ENCODE peak calls at places on chromosomes 16 and 17, in ten cellular contexts. T, M, I, A, B, G, Q, P, Y and R are unnamed samples.

GRCh38 chr16:27174007-27174406 is 29.3 kb upstream of the KDM8 start:
- DNase-seq in T (peak; percentile 27), M (no peak), I (no peak), A (peak; percentile 96), B (no peak), G (no peak), Q (no peak), P (no peak), Y (no peak), R (no peak)

GRCh38 chr16:85090166-85090565 is 22.1 kb downstream of the CIBAR2 start:
- DNase-seq in T (no peak), M (no peak), I (no peak), A (no peak), B (no peak), G (no peak), Q (no peak), P (peak; percentile 26), Y (no peak), R (no peak)

GRCh38 chr17:42975265-42975664 is 4.6 kb downstream of the PTGES3L start:
- DNase-seq in T (no peak), M (no peak), I (no peak), A (no peak), B (no peak), G (no peak), Q (no peak), P (no peak), Y (no peak), R (no peak)

GRCh38 chr16:14559809-14560227 is 70.2 kb downstream of the PARN start:
- DNase-seq in T (peak; percentile 50), M (peak; percentile 80), I (no peak), A (no peak), B (no peak), G (no peak), Q (peak; percentile 79), P (no peak), Y (no peak), R (no peak)

GRCh38 chr17:77445030-77445907 is 304.5 kb downstream of the SEC14L1 start:
- DNase-seq in T (peak; percentile 79), M (no peak), I (no peak), A (peak; percentile 97), B (no peak), G (no peak), Q (no peak), P (peak; percentile 66), Y (no peak), R (peak; percentile 86)

GRCh38 chr17:76076765-76077581 is 2.0 kb upstream of the ZACN start:
- DNase-seq in T (no peak), M (no peak), I (no peak), A (no peak), B (no peak), G (no peak), Q (peak; percentile 69), P (peak; percentile 41), Y (no peak), R (no peak)

GRCh38 chr17:41773731-41774193 is 12.7 kb downstream of the JUP start:
- DNase-seq in T (peak; percentile 23), M (no peak), I (no peak), A (no peak), B (no peak), G (no peak), Q (no peak), P (peak; percentile 23), Y (no peak), R (no peak)

GRCh38 chr17:31374503-31374902 is 17.0 kb upstream of the RAB11FIP4 start:
- DNase-seq in T (no peak), M (no peak), I (no peak), A (no peak), B (no peak), G (no peak), Q (no peak), P (no peak), Y (no peak), R (no peak)

GRCh38 chr16:65414284-65414984 is 292.6 kb upstream of the CDH11 start:
- DNase-seq in T (no peak), M (no peak), I (peak; percentile 36), A (no peak), B (no peak), G (no peak), Q (no peak), P (peak; percentile 87), Y (no peak), R (no peak)

GRCh38 chr17:75976175-75976848 is 2.7 kb downstream of the ACOX1 start:
- DNase-seq in T (no peak), M (no peak), I (no peak), A (no peak), B (no peak), G (no peak), Q (no peak), P (peak; percentile 23), Y (no peak), R (no peak)

GRCh38 chr17:3535253-3535995 is 22.2 kb downstream of the TRPV3 start:
- DNase-seq in T (peak; percentile 57), M (peak; percentile 57), I (no peak), A (peak; percentile 25), B (no peak), G (peak; percentile 73), Q (peak; percentile 81), P (peak; percentile 62), Y (peak; percentile 61), R (peak; percentile 53)

GRCh38 chr16:70529051-70529777 is 5.6 kb downstream of the SF3B3 start:
- DNase-seq in T (no peak), M (no peak), I (peak; percentile 63), A (peak; percentile 54), B (no peak), G (no peak), Q (no peak), P (peak; percentile 79), Y (no peak), R (no peak)

GRCh38 chr16:55480228-55480655 is 1.2 kb downstream of the MMP2 start:
- DNase-seq in T (peak; percentile 71), M (peak; percentile 60), I (no peak), A (no peak), B (peak; percentile 73), G (peak; percentile 87), Q (peak; percentile 87), P (peak; percentile 93), Y (no peak), R (peak; percentile 85)

GRCh38 chr16:85625053-85625452 is 11.9 kb downstream of the GSE1 start:
- DNase-seq in T (no peak), M (no peak), I (no peak), A (no peak), B (no peak), G (no peak), Q (no peak), P (no peak), Y (no peak), R (no peak)

GRCh38 chr16:77043076-77043475 is 147.9 kb upstream of the MON1B start:
- DNase-seq in T (no peak), M (no peak), I (no peak), A (peak; percentile 69), B (no peak), G (no peak), Q (no peak), P (no peak), Y (no peak), R (no peak)

GRCh38 chr17:60325730-60326524 is 66.0 kb downstream of the USP32 start:
- DNase-seq in T (no peak), M (peak; percentile 76), I (no peak), A (no peak), B (no peak), G (no peak), Q (peak; percentile 80), P (no peak), Y (no peak), R (no peak)

GRCh38 chr16:1220098-1220728 is 4.9 kb downstream of the TPSG1 start:
- DNase-seq in T (no peak), M (no peak), I (peak; percentile 25), A (no peak), B (no peak), G (no peak), Q (no peak), P (no peak), Y (no peak), R (no peak)

GRCh38 chr17:9371019-9371418 is 204.6 kb downstream of the STX8 start:
- DNase-seq in T (no peak), M (no peak), I (peak; percentile 58), A (no peak), B (no peak), G (no peak), Q (no peak), P (peak; percentile 91), Y (no peak), R (no peak)

GRCh38 chr17:35557353-35557752 is 3.3 kb downstream of the SLFN14 start:
- DNase-seq in T (no peak), M (no peak), I (no peak), A (no peak), B (no peak), G (no peak), Q (no peak), P (no peak), Y (no peak), R (no peak)

GRCh38 chr16:3408561-3409197 is 7.7 kb downstream of the ZNF174 start:
- DNase-seq in T (no peak), M (no peak), I (no peak), A (no peak), B (no peak), G (no peak), Q (no peak), P (no peak), Y (no peak), R (no peak)
- H3K9me3 ChIP-seq in T (peaks cover 82% of the 10 kb centered on the region), M (peaks cover 41% of the 10 kb centered on the region), I (peaks cover 55% of the 10 kb centered on the region), A (no peaks in the 10 kb centered on the region), B (peaks cover 99% of the 10 kb centered on the region), G (peaks cover 96% of the 10 kb centered on the region), Q (peaks cover 78% of the 10 kb centered on the region), P (peaks cover 73% of the 10 kb centered on the region), Y (peaks cover 83% of the 10 kb centered on the region), R (peaks cover 100% of the 10 kb centered on the region)

GRCh38 chr17:81991684-81992513 is 14.5 kb downstream of the ASPSCR1 start:
- DNase-seq in T (peak; percentile 91), M (peak; percentile 94), I (no peak), A (no peak), B (peak; percentile 83), G (peak; percentile 76), Q (peak; percentile 97), P (peak; percentile 31), Y (peak; percentile 20), R (peak; percentile 90)
- H3K27ac ChIP-seq in T (peak overlapping the region; percentile 64), M (no peak overlapping the region), I (no peak overlapping the region), A (no peak overlapping the region), B (peak overlapping the region; percentile 77), G (peak overlapping the region; percentile 80), Q (peak overlapping the region; percentile 25), P (no peak overlapping the region), Y (peak overlapping the region; percentile 78), R (peak overlapping the region; percentile 77)

GRCh38 chr17:16551878-16552636 is 16.9 kb downstream of the ZNF287 start:
- DNase-seq in T (no peak), M (no peak), I (no peak), A (no peak), B (no peak), G (no peak), Q (no peak), P (no peak), Y (no peak), R (no peak)
- H3K9me3 ChIP-seq in T (peaks cover 91% of the 10 kb centered on the region), M (peaks cover 9% of the 10 kb centered on the region), I (peaks cover 17% of the 10 kb centered on the region), A (peaks cover 61% of the 10 kb centered on the region), B (peaks cover 65% of the 10 kb centered on the region), G (peaks cover 98% of the 10 kb centered on the region), Q (peaks cover 93% of the 10 kb centered on the region), P (peaks cover 70% of the 10 kb centered on the region), Y (peaks cover 92% of the 10 kb centered on the region), R (peaks cover 28% of the 10 kb centered on the region)

DNA sequence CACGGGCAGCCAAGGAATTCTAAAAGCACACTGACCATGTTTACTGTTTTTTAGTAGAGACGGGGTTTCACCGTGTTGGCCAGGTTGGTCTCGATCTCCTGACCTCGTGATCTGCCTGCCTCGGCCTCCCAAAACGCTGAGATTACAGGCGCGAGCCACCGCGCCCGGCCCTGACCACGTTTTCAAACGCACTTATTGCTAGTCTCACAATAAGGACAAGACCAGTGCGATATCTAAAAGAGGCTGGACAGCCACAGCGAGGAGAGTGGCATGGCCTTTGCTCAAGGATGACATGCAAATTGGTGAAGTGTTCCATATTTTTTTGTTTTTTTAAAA is 35.0 kb upstream of the CLEC18B start:
- DNase-seq in T (no peak), M (no peak), I (no peak), A (no peak), B (no peak), G (no peak), Q (no peak), P (no peak), Y (no peak), R (no peak)
- H3K27ac ChIP-seq in T (no peak overlapping the region), M (no peak overlapping the region), I (no peak overlapping the region), A (no peak overlapping the region), B (no peak overlapping the region), G (no peak overlapping the region), Q (no peak overlapping the region), P (no peak overlapping the region), Y (no peak overlapping the region), R (no peak overlapping the region)